ENCODE peak calls at places on chromosome 15, in ten cellular contexts. T is GM23338, Y is left ventricle myocardium inferior, I is AG04450, S is esophagus squamous epithelium, P is OCI-LY7, Z is heart left ventricle, D is HL-60, W is ovary, V is dorsolateral prefrontal cortex. M is an unnamed sample.

GRCh38 chr15:42401544-42402478 is 42.5 kb downstream of the CAPN3 start:
- DNase-seq in T (no peak), Y (no peak), I (no peak), S (no peak), P (no peak), Z (no peak), D (peak), W (no peak), V (no peak), M (no peak)

GRCh38 chr15:65372787-65373067 is 5.1 kb downstream of the IGDCC3 start:
- DNase-seq in T (no peak), Y (no peak), I (no peak), S (no peak), P (no peak), Z (no peak), D (no peak), W (no peak), V (no peak), M (no peak)

GRCh38 chr15:48537277-48538113 is 108.0 kb downstream of the FBN1 start:
- DNase-seq in T (no peak), Y (no peak), I (no peak), S (no peak), P (no peak), Z (no peak), D (no peak), W (peak), V (no peak), M (no peak)

GRCh38 chr15:31975446-31976229 is 54.7 kb upstream of the CHRNA7 start:
- DNase-seq in T (peak), Y (no peak), I (no peak), S (no peak), P (no peak), Z (no peak), D (no peak), W (no peak), V (peak), M (no peak)

GRCh38 chr15:101390060-101390459 is 95.0 kb upstream of the SNRPA1 start:
- DNase-seq in T (no peak), Y (no peak), I (no peak), S (no peak), P (no peak), Z (no peak), D (no peak), W (no peak), V (no peak), M (peak)

GRCh38 chr15:79989682-79990081 is 18.7 kb upstream of the BCL2A1 start:
- DNase-seq in T (no peak), Y (no peak), I (no peak), S (no peak), P (no peak), Z (no peak), D (no peak), W (no peak), V (no peak), M (no peak)

GRCh38 chr15:30791239-30791638 is 112.5 kb upstream of the FAN1 start:
- DNase-seq in T (peak), Y (no peak), I (no peak), S (no peak), P (peak), Z (no peak), D (peak), W (no peak), V (no peak), M (no peak)

GRCh38 chr15:31369716-31370115 is 43.1 kb downstream of the KLF13 start:
- DNase-seq in T (no peak), Y (no peak), I (no peak), S (no peak), P (no peak), Z (no peak), D (no peak), W (no peak), V (no peak), M (no peak)

GRCh38 chr15:66720206-66721010 is 18.4 kb downstream of the SMAD6 start:
- DNase-seq in T (no peak), Y (no peak), I (no peak), S (no peak), P (no peak), Z (peak), D (no peak), W (no peak), V (no peak), M (peak)

GRCh38 chr15:42549052-42549491 is 434 bp downstream of the HAUS2 start:
- DNase-seq in T (peak), Y (no peak), I (no peak), S (no peak), P (peak), Z (no peak), D (peak), W (no peak), V (peak), M (no peak)

GRCh38 chr15:70802629-70803028 is 39.3 kb upstream of the UACA start:
- DNase-seq in T (no peak), Y (no peak), I (no peak), S (no peak), P (no peak), Z (peak), D (no peak), W (no peak), V (no peak), M (no peak)

GRCh38 chr15:66483131-66483566 is 14.4 kb downstream of the SNAPC5 start:
- DNase-seq in T (no peak), Y (no peak), I (no peak), S (no peak), P (no peak), Z (peak), D (no peak), W (no peak), V (no peak), M (peak)

GRCh38 chr15:77024273-77025065 is 29.5 kb downstream of the PSTPIP1 start:
- DNase-seq in T (peak), Y (peak), I (no peak), S (no peak), P (peak), Z (peak), D (no peak), W (peak), V (peak), M (peak)

GRCh38 chr15:62870216-62870615 is 172.3 kb upstream of the TPM1 start:
- DNase-seq in T (no peak), Y (no peak), I (no peak), S (no peak), P (no peak), Z (no peak), D (no peak), W (no peak), V (no peak), M (no peak)

GRCh38 chr15:58380280-58380945 is 51.4 kb upstream of the LIPC start:
- DNase-seq in T (no peak), Y (no peak), I (no peak), S (no peak), P (no peak), Z (no peak), D (no peak), W (no peak), V (no peak), M (no peak)

GRCh38 chr15:58369261-58369699 is 62.5 kb upstream of the LIPC start:
- DNase-seq in T (no peak), Y (no peak), I (no peak), S (no peak), P (no peak), Z (no peak), D (no peak), W (no peak), V (no peak), M (no peak)

GRCh38 chr15:100438570-100438969 is 90.2 kb downstream of the CERS3 start:
- DNase-seq in T (no peak), Y (peak), I (no peak), S (no peak), P (peak), Z (peak), D (peak), W (peak), V (peak), M (peak)

GRCh38 chr15:40751745-40752144 is 3.3 kb downstream of the RMDN3 start:
- DNase-seq in T (no peak), Y (no peak), I (no peak), S (no peak), P (no peak), Z (no peak), D (no peak), W (no peak), V (peak), M (no peak)

GRCh38 chr15:38436993-38437392 is 16.9 kb upstream of the FAM98B start:
- DNase-seq in T (no peak), Y (no peak), I (no peak), S (no peak), P (no peak), Z (no peak), D (no peak), W (no peak), V (no peak), M (no peak)

GRCh38 chr15:77901251-77901881 is 176.1 kb downstream of the TBC1D2B start:
- DNase-seq in T (no peak), Y (no peak), I (no peak), S (no peak), P (no peak), Z (peak), D (no peak), W (no peak), V (no peak), M (no peak)

GRCh38 chr15:58070801-58071418 is 5.4 kb upstream of the ALDH1A2 start:
- DNase-seq in T (peak), Y (peak), I (no peak), S (no peak), P (peak), Z (peak), D (no peak), W (peak), V (peak), M (peak)

GRCh38 chr15:32669870-32670623 is 28.5 kb downstream of the SCG5 start:
- DNase-seq in T (peak), Y (no peak), I (no peak), S (no peak), P (no peak), Z (no peak), D (no peak), W (no peak), V (peak), M (no peak)

GRCh38 chr15:60928210-60928609 is 300.9 kb downstream of the RORA start:
- DNase-seq in T (peak), Y (no peak), I (no peak), S (no peak), P (no peak), Z (no peak), D (no peak), W (no peak), V (no peak), M (no peak)

GRCh38 chr15:58760385-58761009 is 10.6 kb upstream of the MINDY2 start:
- DNase-seq in T (peak), Y (no peak), I (no peak), S (no peak), P (no peak), Z (no peak), D (no peak), W (no peak), V (no peak), M (no peak)

GRCh38 chr15:70557506-70558258 is 205.7 kb downstream of the UACA start:
- DNase-seq in T (no peak), Y (no peak), I (no peak), S (no peak), P (no peak), Z (no peak), D (no peak), W (no peak), V (no peak), M (no peak)

GRCh38 chr15:85756411-85757072 is 38.2 kb downstream of the KLHL25 start:
- DNase-seq in T (no peak), Y (peak), I (no peak), S (no peak), P (no peak), Z (peak), D (peak), W (peak), V (no peak), M (no peak)

DNA sequence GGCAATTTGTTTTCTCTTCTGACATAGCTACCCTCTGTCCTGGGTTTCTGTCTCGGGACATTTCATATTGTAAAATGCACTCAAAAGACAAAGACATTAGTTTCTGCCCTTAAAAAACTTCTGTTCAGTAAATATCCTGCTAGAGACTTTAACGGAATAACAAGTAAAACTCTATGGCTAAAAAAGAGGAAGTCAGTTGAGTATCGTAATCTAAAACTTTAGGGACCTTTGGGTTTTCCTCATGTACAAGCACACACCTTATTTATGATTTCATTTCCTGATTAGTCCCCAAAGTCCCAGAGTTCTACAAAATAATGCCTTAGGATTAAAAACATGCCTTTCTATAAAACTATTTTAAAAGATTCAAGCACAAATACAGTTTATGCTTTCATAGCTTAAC is 585.9 kb downstream of the UNC13C start:
- DNase-seq in T (no peak), Y (no peak), I (no peak), S (no peak), P (no peak), Z (no peak), D (no peak), W (no peak), V (no peak), M (no peak)
- TF ChIP-seq CTCF in T (no peak), Y (no peak), I (no peak), S (no peak), P (no peak), Z (no peak), D (no peak), W (no peak), V (no peak), M (no peak)

GRCh38 chr15:96330064-96330449 is 443 bp upstream of the NR2F2 start:
- DNase-seq in T (peak), Y (no peak), I (no peak), S (no peak), P (no peak), Z (peak), D (no peak), W (peak), V (no peak), M (no peak)
- H3K4me3 ChIP-seq in T (peak), Y (peak), I (peak), S (peak), P (no peak), Z (peak), D (peak), W (peak), V (peak), M (peak)

DNA sequence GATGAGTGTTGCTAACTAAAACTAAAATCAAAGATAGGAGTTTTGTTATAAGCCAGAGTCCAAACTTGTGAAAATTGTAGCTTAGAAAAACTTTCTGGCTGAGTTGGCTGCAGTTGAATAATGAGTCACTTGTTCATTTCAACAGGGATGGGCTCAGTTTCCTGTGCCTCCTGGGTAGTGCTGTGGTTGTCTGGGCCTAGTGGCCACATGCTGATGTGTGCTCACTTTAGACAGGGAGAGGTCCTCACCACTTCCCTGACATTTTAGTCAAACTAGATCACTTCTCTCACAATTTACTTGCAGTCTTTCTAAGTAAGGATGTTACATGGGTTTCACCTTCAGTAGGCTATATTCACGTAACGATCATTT is 6.3 kb upstream of the UBE2Q2 start:
- DNase-seq in T (no peak), Y (no peak), I (no peak), S (no peak), P (no peak), Z (peak), D (peak), W (no peak), V (no peak), M (peak)
- H3K27ac ChIP-seq in T (no peak), Y (peak), I (no peak), S (peak), P (no peak), Z (no peak), D (peak), W (no peak), V (no peak), M (no peak)

GRCh38 chr15:90895571-90896117 is 7.5 kb upstream of the MAN2A2 start:
- DNase-seq in T (peak), Y (no peak), I (no peak), S (no peak), P (no peak), Z (no peak), D (no peak), W (no peak), V (peak), M (no peak)

GRCh38 chr15:90892023-90892422 is 7.7 kb downstream of the FES start:
- DNase-seq in T (no peak), Y (no peak), I (no peak), S (no peak), P (no peak), Z (no peak), D (no peak), W (no peak), V (no peak), M (no peak)

GRCh38 chr15:90891346-90891949 is 7.1 kb downstream of the FES start:
- DNase-seq in T (no peak), Y (no peak), I (no peak), S (no peak), P (no peak), Z (no peak), D (no peak), W (no peak), V (no peak), M (no peak)

GRCh38 chr15:90892498-90893174 is 8.3 kb downstream of the FES start:
- DNase-seq in T (no peak), Y (no peak), I (no peak), S (no peak), P (no peak), Z (no peak), D (no peak), W (no peak), V (no peak), M (no peak)

DNA sequence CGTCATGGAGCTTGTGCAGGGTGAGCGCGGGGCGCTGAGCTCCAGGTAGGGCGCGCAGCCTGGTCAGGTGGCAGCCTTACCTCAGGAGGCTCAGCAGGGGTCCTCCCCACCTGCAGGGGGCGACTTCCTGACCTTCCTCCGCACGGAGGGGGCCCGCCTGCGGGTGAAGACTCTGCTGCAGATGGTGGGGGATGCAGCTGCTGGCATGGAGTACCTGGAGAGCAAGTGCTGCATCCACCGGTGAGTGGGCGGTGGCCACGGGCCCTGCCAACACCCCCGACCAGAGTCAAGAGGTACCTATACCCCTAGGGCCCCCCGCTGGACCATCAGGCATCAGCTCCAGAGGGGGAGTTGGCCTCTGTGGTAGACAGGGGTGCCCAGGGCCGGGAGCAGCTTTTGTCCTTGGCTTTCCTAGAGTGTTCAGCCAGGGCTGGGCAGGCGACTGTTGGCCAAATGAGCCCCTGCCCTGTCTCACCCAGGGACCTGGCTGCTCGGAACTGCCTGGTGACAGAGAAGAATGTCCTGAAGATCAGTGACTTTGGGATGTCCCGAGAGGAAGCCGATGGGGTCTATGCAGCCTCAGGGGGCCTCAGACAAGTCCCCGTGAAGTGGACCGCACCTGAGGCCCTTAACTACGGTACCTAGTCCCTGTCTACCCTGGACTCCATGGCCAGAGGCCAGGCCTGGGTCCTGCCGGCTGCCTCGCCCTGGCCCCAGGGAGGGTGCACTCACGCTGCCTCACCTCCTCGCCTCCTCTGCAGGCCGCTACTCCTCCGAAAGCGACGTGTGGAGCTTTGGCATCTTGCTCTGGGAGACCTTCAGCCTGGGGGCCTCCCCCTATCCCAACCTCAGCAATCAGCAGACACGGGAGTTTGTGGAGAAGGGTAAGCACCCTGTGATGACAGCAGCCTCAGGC is 9.1 kb downstream of the FES start:
- DNase-seq in T (peak), Y (no peak), I (no peak), S (no peak), P (peak), Z (no peak), D (no peak), W (no peak), V (no peak), M (no peak)
- TF ChIP-seq CTCF in T (peak), Y (no peak), I (peak), S (no peak), P (peak), Z (no peak), D (no peak), W (no peak), V (no peak), M (no peak)

DNA sequence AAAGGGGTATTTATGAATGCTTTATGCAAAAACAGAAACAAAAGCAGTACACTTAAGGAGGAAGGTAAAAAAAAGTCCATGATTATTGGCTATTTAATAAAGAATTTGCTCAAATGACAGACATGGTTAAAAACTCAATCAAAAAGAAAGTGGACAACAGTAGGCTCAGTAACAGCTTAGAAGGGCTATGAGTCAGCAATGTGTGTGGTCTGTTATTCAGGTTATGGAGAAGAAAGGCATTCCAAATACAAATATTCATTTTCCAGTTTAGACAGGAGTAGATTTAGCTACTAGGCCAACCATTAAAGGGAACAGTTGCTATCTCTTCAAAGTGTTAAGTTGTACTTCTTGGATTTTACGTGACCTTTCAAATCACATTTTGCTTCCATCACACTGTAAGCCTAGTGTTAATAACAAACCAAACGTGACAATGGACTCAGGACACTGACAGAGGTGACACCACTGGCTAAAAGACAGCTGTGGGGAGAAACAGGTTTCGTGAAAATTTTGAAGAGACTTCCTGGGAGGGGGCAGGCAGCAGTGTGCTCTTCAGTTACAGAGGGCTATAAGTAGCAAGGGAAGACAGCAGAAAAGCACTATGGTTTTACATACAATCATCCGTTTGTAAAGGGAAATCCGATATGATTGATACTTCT is 41.7 kb upstream of the MYO5C start:
- DNase-seq in T (peak), Y (no peak), I (no peak), S (no peak), P (no peak), Z (no peak), D (no peak), W (no peak), V (no peak), M (no peak)
- H3K4me3 ChIP-seq in T (no peak), Y (no peak), I (no peak), S (no peak), P (no peak), Z (no peak), D (no peak), W (no peak), V (no peak), M (no peak)

M was measured in psoas muscle.